ENCODE peak calls at places on chromosomes 16 and 17, in ten cellular contexts. A is RWPE1; H is Peyer's patch; J is activated CD4-positive, alpha-beta T cell treated with anti-CD3 and anti-CD28 coated beads for 24 hours; D is sciatic nerve; O is skeletal muscle cell; Q is lung microvascular endothelial cell; M is activated CD8-positive, alpha-beta T cell treated with anti-CD3 and anti-CD28 coated beads, Interleukin-2, amount 10 ng/mL, durations not matched to agents 7 days and 5 days; B is stimulated activated CD4-positive, alpha-beta T cell treated with anti-CD3 and anti-CD28 coated beads, Interleukin-1b, Interleukin-23, amount 100 ng/mL, for 1 hour; U is T-helper 2 cell. W is an unnamed sample.

GRCh38 chr17:39618252-39618913 is 8.4 kb upstream of the PPP1R1B start:
- DNase-seq in J (no peak), D (no peak), U (no peak), O (no peak), A (peak), B (no peak), H (no peak), Q (peak), M (no peak), W (no peak)

GRCh38 chr17:18026408-18026776 is 12.6 kb downstream of the ATPAF2 start:
- DNase-seq in A (no peak), M (peak), Q (peak), U (peak), H (no peak), J (no peak), B (no peak), D (no peak), O (peak), W (no peak)

GRCh38 chr16:57863434-57864160 is 61.3 kb upstream of the KIFC3 start:
- DNase-seq in J (no peak), M (no peak), H (no peak), D (peak), U (no peak), O (peak), B (no peak), Q (peak), A (peak), W (no peak)

GRCh38 chr16:80084614-80085013 is 456.2 kb upstream of the DYNLRB2 start:
- DNase-seq in Q (peak), O (no peak), U (no peak), H (no peak), A (peak), J (no peak), M (no peak), D (peak), B (no peak), W (peak)

GRCh38 chr16:19678804-19679203 is 39.2 kb downstream of the KNOP1 start:
- DNase-seq in J (no peak), D (no peak), U (no peak), H (no peak), Q (no peak), M (no peak), O (no peak), A (no peak), B (no peak), W (no peak)

GRCh38 chr16:54540525-54541180 is 254.1 kb upstream of the IRX3 start:
- DNase-seq in M (no peak), O (no peak), B (no peak), U (no peak), D (no peak), J (no peak), H (no peak), A (no peak), Q (no peak), W (no peak)

GRCh38 chr17:4610656-4611055 is 26.3 kb downstream of the SMTNL2 start:
- DNase-seq in J (no peak), A (no peak), D (no peak), B (no peak), H (no peak), U (no peak), Q (no peak), O (no peak), M (no peak), W (no peak)

GRCh38 chr17:29292992-29293889 is 707 bp downstream of the NUFIP2 start:
- DNase-seq in B (peak), D (peak), H (peak), A (peak), Q (peak), U (peak), M (peak), J (peak), O (peak), W (peak)

GRCh38 chr16:4947722-4948503 is 10.2 kb upstream of the SEC14L5 start:
- DNase-seq in H (no peak), Q (peak), O (no peak), D (no peak), J (no peak), A (no peak), U (no peak), B (no peak), M (no peak), W (no peak)

GRCh38 chr16:50389900-50390896 is 21.4 kb upstream of the BRD7 start:
- DNase-seq in A (no peak), B (no peak), U (no peak), D (no peak), J (no peak), H (no peak), Q (no peak), O (no peak), M (no peak), W (no peak)

GRCh38 chr17:65292430-65292829 is 155.3 kb downstream of the RGS9 start:
- DNase-seq in O (no peak), B (no peak), J (no peak), Q (peak), U (no peak), A (no peak), M (peak), D (no peak), H (no peak), W (no peak)

GRCh38 chr16:85595812-85596495 is 17.2 kb upstream of the GSE1 start:
- DNase-seq in Q (no peak), D (no peak), O (no peak), M (no peak), B (no peak), H (no peak), A (no peak), J (no peak), U (no peak), W (no peak)

GRCh38 chr17:77510133-77510796 is 369.5 kb downstream of the SEC14L1 start:
- DNase-seq in B (no peak), O (no peak), M (no peak), H (no peak), A (no peak), D (peak), Q (no peak), J (no peak), U (no peak), W (no peak)

GRCh38 chr16:88747588-88748301 is 37.3 kb downstream of the PIEZO1 start:
- DNase-seq in A (peak), B (no peak), Q (no peak), M (peak), D (no peak), U (no peak), H (no peak), O (no peak), J (no peak), W (peak)

GRCh38 chr17:30113213-30113612 is 3.4 kb upstream of the NSRP1 start:
- DNase-seq in Q (no peak), M (peak), B (no peak), O (no peak), A (no peak), J (no peak), U (no peak), D (no peak), H (no peak), W (no peak)

GRCh38 chr17:47993031-47993546 is 22.2 kb downstream of the CDK5RAP3 start:
- DNase-seq in Q (no peak), O (no peak), J (no peak), D (no peak), B (no peak), A (no peak), H (no peak), M (no peak), U (no peak), W (no peak)

GRCh38 chr17:29241015-29241963 is 5.4 kb upstream of the CRYBA1 start:
- DNase-seq in A (peak), Q (peak), M (no peak), U (no peak), J (no peak), B (no peak), D (no peak), O (peak), H (no peak), W (no peak)

GRCh38 chr16:67917852-67918236 is 13.8 kb downstream of the CTRL start:
- DNase-seq in O (peak), U (no peak), B (no peak), D (no peak), Q (no peak), M (peak), J (peak), H (no peak), A (peak), W (no peak)

GRCh38 chr17:70323269-70323668 is 153.9 kb downstream of the KCNJ2 start:
- DNase-seq in H (no peak), A (no peak), M (no peak), U (no peak), Q (no peak), O (no peak), D (no peak), J (no peak), B (no peak), W (no peak)

GRCh38 chr17:3635474-3636153 is 436 bp downstream of the SHPK start:
- DNase-seq in H (no peak), O (no peak), M (no peak), Q (no peak), D (no peak), B (peak), A (peak), J (no peak), U (no peak), W (no peak)

GRCh38 chr17:15463363-15463762 is 4.1 kb downstream of the CDRT4 start:
- DNase-seq in J (no peak), H (no peak), A (peak), Q (peak), M (no peak), D (no peak), B (no peak), U (no peak), O (peak), W (no peak)

GRCh38 chr17:28145348-28145747 is 102.9 kb downstream of the NLK start:
- DNase-seq in O (no peak), M (no peak), U (no peak), D (no peak), B (no peak), A (no peak), Q (no peak), H (no peak), J (no peak), W (no peak)

GRCh38 chr16:70805787-70806186 is 4.8 kb upstream of the VAC14 start:
- DNase-seq in O (peak), H (no peak), B (no peak), D (no peak), U (no peak), J (no peak), M (no peak), Q (no peak), A (peak), W (no peak)

GRCh38 chr16:5374184-5374583 is 276.6 kb upstream of the EEF2KMT start:
- DNase-seq in Q (no peak), U (no peak), O (no peak), A (no peak), M (no peak), H (no peak), B (no peak), J (no peak), D (no peak), W (no peak)

GRCh38 chr17:2931426-2931825 is 132.0 kb downstream of the OR1D5 start:
- DNase-seq in Q (no peak), H (no peak), A (no peak), U (no peak), D (no peak), O (no peak), J (no peak), B (no peak), M (no peak), W (no peak)

GRCh38 chr17:81890447-81891302 is 711 bp downstream of the ALYREF start:
- DNase-seq in A (no peak), B (no peak), J (no peak), Q (peak), H (no peak), U (no peak), D (peak), M (peak), O (no peak), W (no peak)

GRCh38 chr16:3716831-3717234 is 491 bp downstream of the TRAP1 start:
- DNase-seq in Q (peak), O (no peak), J (peak), D (no peak), B (peak), M (peak), A (peak), H (peak), U (no peak), W (no peak)

GRCh38 chr17:17119533-17119932 is 77.3 kb downstream of the MPRIP start:
- DNase-seq in A (no peak), O (peak), J (peak), D (no peak), U (peak), Q (peak), M (peak), B (no peak), H (peak), W (no peak)

GRCh38 chr17:63275318-63275967 is 170.7 kb downstream of the CYB561 start:
- DNase-seq in A (peak), O (peak), H (no peak), D (no peak), U (no peak), M (no peak), Q (peak), B (no peak), J (peak), W (no peak)

GRCh38 chr17:40318835-40319332 is 9.9 kb downstream of the RARA start:
- DNase-seq in U (peak), M (no peak), J (no peak), H (peak), O (no peak), A (no peak), Q (no peak), D (no peak), B (no peak), W (no peak)